ENCODE peak calls at places on chromosomes 11 and 22, in seven cellular contexts. B is posterior vena cava; G is AG04449; F is mesothelial cell of epicardium; Z is iris pigment epithelial cell; C is stimulated activated CD8-positive, alpha-beta memory T cell treated with anti-CD3 and anti-CD28 coated beads, Interleukin-4, amount 100 ng/mL, for 24 hours; L is GM23338. U is an unnamed sample.

GRCh38 chr11:10641314-10642206 is 52.0 kb downstream of the IRAG1 start:
- DNase-seq in B (no peak), G (no peak), F (no peak), Z (no peak), C (no peak), L (no peak), U (no peak)

GRCh38 chr11:23973244-23973643 is 523.6 kb upstream of the LUZP2 start:
- DNase-seq in B (no peak), G (no peak), F (no peak), Z (no peak), C (no peak), L (peak; percentile 37), U (no peak)

GRCh38 chr11:94400839-94401772 is at the start of gene GPR83:
- DNase-seq in B (no peak), G (no peak), F (no peak), Z (peak; percentile 12), C (no peak), L (peak; percentile 75), U (peak; percentile 79)

GRCh38 chr11:8671651-8672062 is 10.8 kb downstream of the TRIM66 start:
- DNase-seq in B (no peak), G (no peak), F (no peak), Z (peak; percentile 84), C (no peak), L (no peak), U (no peak)

GRCh38 chr11:63612181-63612580 is 2.1 kb downstream of the PLAAT3 start:
- DNase-seq in B (no peak), G (no peak), F (no peak), Z (no peak), C (no peak), L (no peak), U (no peak)

GRCh38 chr22:38879102-38879729 is 7.2 kb upstream of the CBX6 start:
- DNase-seq in B (peak; percentile 43), G (no peak), F (no peak), Z (no peak), C (no peak), L (no peak), U (peak; percentile 39)

GRCh38 chr11:32312865-32313403 is 122.4 kb downstream of the WT1 start:
- DNase-seq in B (no peak), G (no peak), F (no peak), Z (peak; percentile 64), C (peak; percentile 11), L (peak; percentile 89), U (peak; percentile 73)

GRCh38 chr11:3026803-3027202 is 30.4 kb downstream of the CARS1 start:
- DNase-seq in B (no peak), G (no peak), F (no peak), Z (no peak), C (no peak), L (no peak), U (no peak)

GRCh38 chr11:57546451-57546850 is 9.1 kb downstream of the SMTNL1 start:
- DNase-seq in B (no peak), G (no peak), F (no peak), Z (no peak), C (no peak), L (no peak), U (no peak)

GRCh38 chr22:23698673-23699235 is 7.9 kb downstream of the RGL4 start:
- DNase-seq in B (peak; percentile 60), G (no peak), F (no peak), Z (no peak), C (no peak), L (no peak), U (no peak)

GRCh38 chr11:35549787-35550186 is 24.4 kb upstream of the PAMR1 start:
- DNase-seq in B (no peak), G (peak; percentile 97), F (no peak), Z (peak; percentile 99), C (no peak), L (peak; percentile 18), U (no peak)

GRCh38 chr11:75450826-75451783 is 18.1 kb upstream of the KLHL35 start:
- DNase-seq in B (no peak), G (no peak), F (no peak), Z (no peak), C (peak; percentile 30), L (peak; percentile 89), U (peak; percentile 80)

GRCh38 chr22:20267441-20268288 is 453 bp downstream of the RTN4R start:
- DNase-seq in B (no peak), G (no peak), F (no peak), Z (no peak), C (no peak), L (peak; percentile 54), U (no peak)

GRCh38 chr11:111512296-111513239 is at the start of gene BTG4:
- DNase-seq in B (no peak), G (no peak), F (no peak), Z (peak; percentile 27), C (no peak), L (peak; percentile 69), U (peak; percentile 43)

GRCh38 chr22:26576026-26576680 is 13.8 kb downstream of the TPST2 start:
- DNase-seq in B (no peak), G (no peak), F (no peak), Z (peak; percentile 51), C (no peak), L (no peak), U (peak; percentile 52)

GRCh38 chr11:1073261-1073724 is 1.4 kb upstream of the MUC2 start:
- DNase-seq in B (peak; percentile 85), G (no peak), F (peak; percentile 21), Z (peak; percentile 62), C (no peak), L (no peak), U (no peak)

GRCh38 chr11:123545726-123546125 is 108.7 kb downstream of the SCN3B start:
- DNase-seq in B (no peak), G (no peak), F (no peak), Z (no peak), C (no peak), L (no peak), U (no peak)

GRCh38 chr11:115078461-115079438 is 400.4 kb downstream of the NXPE2 start:
- DNase-seq in B (no peak), G (no peak), F (no peak), Z (no peak), C (no peak), L (no peak), U (no peak)

GRCh38 chr11:77542296-77542695 is 47.5 kb upstream of the AQP11 start:
- DNase-seq in B (no peak), G (peak; percentile 16), F (no peak), Z (peak; percentile 79), C (no peak), L (no peak), U (no peak)

GRCh38 chr11:121236115-121237001 is 56.2 kb upstream of the SC5D start:
- DNase-seq in B (no peak), G (no peak), F (no peak), Z (peak; percentile 27), C (no peak), L (peak; percentile 25), U (no peak)

GRCh38 chr11:17263803-17264202 is 12.7 kb upstream of the NUCB2 start:
- DNase-seq in B (no peak), G (no peak), F (no peak), Z (peak; percentile 62), C (no peak), L (no peak), U (no peak)

GRCh38 chr11:10925149-10925926 is 67.5 kb upstream of the ZBED5 start:
- DNase-seq in B (no peak), G (no peak), F (no peak), Z (no peak), C (no peak), L (peak; percentile 41), U (peak; percentile 82)

GRCh38 chr22:40422558-40423245 is 52.3 kb downstream of the SGSM3 start:
- DNase-seq in B (peak; percentile 70), G (no peak), F (no peak), Z (no peak), C (no peak), L (no peak), U (no peak)

GRCh38 chr11:2737876-2738275 is 38.1 kb upstream of the KCNQ1OT1 start:
- DNase-seq in B (no peak), G (no peak), F (no peak), Z (peak; percentile 12), C (no peak), L (no peak), U (no peak)

GRCh38 chr11:103850419-103851165 is 185.8 kb upstream of the DDI1 start:
- DNase-seq in B (no peak), G (no peak), F (no peak), Z (no peak), C (no peak), L (no peak), U (no peak)

GRCh38 chr22:35893698-35894097 is 134.9 kb downstream of the RBFOX2 start:
- DNase-seq in B (no peak), G (no peak), F (no peak), Z (no peak), C (no peak), L (no peak), U (no peak)

GRCh38 chr11:11467278-11467677 is 114.2 kb upstream of the CSNK2A3 start:
- DNase-seq in B (no peak), G (no peak), F (no peak), Z (no peak), C (no peak), L (no peak), U (no peak)

GRCh38 chr22:36771376-36772063 is 4.4 kb downstream of the IFT27 start:
- DNase-seq in B (no peak), G (no peak), F (peak; percentile 3), Z (no peak), C (no peak), L (no peak), U (no peak)

GRCh38 chr22:36653316-36653715 is 50.2 kb downstream of the CACNG2 start:
- DNase-seq in B (peak; percentile 31), G (no peak), F (no peak), Z (no peak), C (no peak), L (no peak), U (no peak)

GRCh38 chr22:36252754-36253522 is at the start of gene APOL1:
- DNase-seq in B (peak; percentile 79), G (no peak), F (no peak), Z (peak; percentile 63), C (peak; percentile 28), L (no peak), U (no peak)

GRCh38 chr22:38751422-38752346 is 4.1 kb downstream of the SUN2 start:
- DNase-seq in B (peak; percentile 88), G (no peak), F (no peak), Z (no peak), C (peak; percentile 55), L (no peak), U (no peak)